ENCODE peak calls at places on chromosomes 7 and 10, in seven cellular contexts. O is uterus; S is naive thymus-derived CD4-positive, alpha-beta T cell; L is H7; Z is BJ; E is AG10803; G is NB4. M is an unnamed sample.

GRCh38 chr7:32500922-32501341 is 5.6 kb downstream of the AVL9 start:
- DNase-seq in O (no peak), S (no peak), L (no peak), Z (peak), E (peak), G (peak), M (no peak)

GRCh38 chr7:1549357-1550004 is 6.5 kb downstream of the TMEM184A start:
- DNase-seq in O (no peak), S (no peak), L (no peak), Z (no peak), E (no peak), G (no peak), M (no peak)

GRCh38 chr10:112711366-112711765 is 238.7 kb upstream of the TCF7L2 start:
- DNase-seq in O (no peak), S (no peak), L (no peak), Z (peak), E (no peak), G (no peak), M (no peak)

GRCh38 chr10:46265981-46266505 is 20.8 kb upstream of the ANTXRL start:
- DNase-seq in O (no peak), S (no peak), L (no peak), Z (no peak), E (no peak), G (no peak), M (no peak)

GRCh38 chr10:88840881-88841280 is 10.8 kb downstream of the ANKRD22 start:
- DNase-seq in O (no peak), S (no peak), L (no peak), Z (no peak), E (no peak), G (no peak), M (no peak)

GRCh38 chr7:129969881-129970446 is 17.2 kb upstream of the UBE2H start:
- DNase-seq in O (peak), S (no peak), L (no peak), Z (peak), E (peak), G (no peak), M (no peak)

GRCh38 chr7:45089314-45089891 is 634 bp upstream of the NACAD start:
- DNase-seq in O (peak), S (peak), L (peak), Z (no peak), E (peak), G (peak), M (peak)

GRCh38 chr7:95632609-95633008 is 36.3 kb upstream of the PDK4 start:
- DNase-seq in O (peak), S (no peak), L (no peak), Z (no peak), E (peak), G (no peak), M (no peak)

GRCh38 chr10:3407208-3407607 is 234.6 kb upstream of the PITRM1 start:
- DNase-seq in O (no peak), S (no peak), L (no peak), Z (no peak), E (no peak), G (no peak), M (no peak)

GRCh38 chr7:83546586-83546985 is 102.4 kb downstream of the SEMA3E start:
- DNase-seq in O (no peak), S (no peak), L (no peak), Z (no peak), E (peak), G (no peak), M (no peak)

GRCh38 chr7:47453093-47454056 is 128.5 kb downstream of the TNS3 start:
- DNase-seq in O (peak), S (no peak), L (peak), Z (peak), E (peak), G (peak), M (no peak)

DNA sequence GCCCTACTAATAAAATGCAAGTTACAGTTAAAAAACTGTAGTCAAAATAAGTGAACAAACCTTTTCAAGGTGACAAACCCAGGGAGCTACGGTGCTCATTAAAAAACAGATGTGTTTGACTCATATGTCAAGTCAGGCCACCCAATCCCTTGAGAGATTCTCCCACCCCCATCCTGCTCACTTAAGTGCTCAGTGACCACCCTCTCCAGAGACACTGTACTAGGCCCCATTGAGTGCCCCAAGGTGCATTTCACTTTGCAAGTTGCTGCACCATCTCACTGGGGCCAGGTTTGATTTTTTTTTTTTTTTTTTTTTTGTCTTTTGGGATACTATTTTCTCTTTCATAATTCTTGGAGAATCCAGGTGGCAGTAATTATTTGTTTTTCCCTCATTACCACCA is 1.9 kb downstream of the ERV3-1 start:
- DNase-seq in O (no peak), S (no peak), L (no peak), Z (no peak), E (no peak), G (peak), M (no peak)
- H3K4me3 ChIP-seq in O (no peak), S (no peak), L (no peak), Z (no peak), E (no peak), G (peak), M (no peak)

GRCh38 chr7:18509491-18509890 is 13.9 kb downstream of the HDAC9 start:
- DNase-seq in O (no peak), S (no peak), L (no peak), Z (no peak), E (no peak), G (no peak), M (no peak)
- H3K4me3 ChIP-seq in O (no peak), S (no peak), L (no peak), Z (peak), E (peak), G (no peak), M (no peak)

GRCh38 chr7:107049971-107050532 is 5.5 kb downstream of the PRKAR2B start:
- DNase-seq in O (no peak), S (no peak), L (no peak), Z (no peak), E (no peak), G (no peak), M (no peak)
- H3K4me3 ChIP-seq in O (no peak), S (no peak), L (no peak), Z (no peak), E (no peak), G (no peak), M (no peak)

GRCh38 chr7:26658080-26658697 is 206.2 kb downstream of the SKAP2 start:
- DNase-seq in O (no peak), S (no peak), L (no peak), Z (no peak), E (no peak), G (peak), M (no peak)
- H3K4me3 ChIP-seq in O (no peak), S (no peak), L (no peak), Z (no peak), E (no peak), G (no peak), M (no peak)

GRCh38 chr7:6501586-6502564 is 49.4 kb downstream of the GRID2IP start:
- DNase-seq in O (no peak), S (no peak), L (peak), Z (no peak), E (no peak), G (no peak), M (no peak)

GRCh38 chr7:6505685-6506559 is 45.3 kb downstream of the GRID2IP start:
- DNase-seq in O (no peak), S (no peak), L (peak), Z (no peak), E (no peak), G (no peak), M (no peak)

GRCh38 chr7:6497994-6498393 is 50.2 kb upstream of the DAGLB start:
- DNase-seq in O (no peak), S (no peak), L (no peak), Z (no peak), E (no peak), G (no peak), M (no peak)

GRCh38 chr7:6500691-6501090 is 50.6 kb downstream of the GRID2IP start:
- DNase-seq in O (no peak), S (no peak), L (no peak), Z (no peak), E (no peak), G (no peak), M (no peak)

DNA sequence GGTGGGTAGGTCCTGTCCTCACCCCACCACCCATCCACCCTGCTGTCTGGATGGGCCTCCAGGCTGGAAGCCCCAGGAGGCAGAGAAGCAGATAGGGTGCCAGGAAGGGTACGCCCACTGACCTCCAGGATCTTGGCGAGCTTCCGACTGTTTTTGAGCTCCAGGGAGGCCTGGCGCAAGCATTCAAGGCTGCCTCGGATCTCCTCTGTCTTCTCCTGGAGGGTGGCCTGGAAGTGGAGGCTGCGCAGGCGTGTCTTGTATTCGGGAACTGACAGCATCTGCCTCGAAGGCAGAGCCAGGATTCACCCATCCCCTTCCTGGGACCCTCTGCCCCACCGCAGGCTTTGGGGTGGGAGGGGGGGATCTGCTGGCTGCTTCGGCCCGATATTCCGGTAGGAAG is 48.4 kb downstream of the GRID2IP start:
- DNase-seq in O (no peak), S (no peak), L (no peak), Z (no peak), E (no peak), G (no peak), M (no peak)
- H3K4me3 ChIP-seq in O (peak), S (no peak), L (peak), Z (no peak), E (no peak), G (no peak), M (no peak)

GRCh38 chr10:27248215-27248614 is 7.6 kb upstream of the ACBD5 start:
- DNase-seq in O (no peak), S (no peak), L (no peak), Z (no peak), E (no peak), G (no peak), M (no peak)

GRCh38 chr10:27256299-27256698 is 15.7 kb upstream of the ACBD5 start:
- DNase-seq in O (no peak), S (no peak), L (no peak), Z (no peak), E (no peak), G (no peak), M (no peak)

GRCh38 chr10:27251554-27251953 is 11.0 kb upstream of the ACBD5 start:
- DNase-seq in O (no peak), S (no peak), L (no peak), Z (no peak), E (no peak), G (no peak), M (no peak)

GRCh38 chr10:27256790-27257189 is 16.2 kb upstream of the ACBD5 start:
- DNase-seq in O (no peak), S (no peak), L (peak), Z (no peak), E (no peak), G (no peak), M (no peak)

GRCh38 chr10:27252267-27253000 is 11.8 kb upstream of the ACBD5 start:
- DNase-seq in O (peak), S (peak), L (peak), Z (no peak), E (peak), G (no peak), M (no peak)
- H3K4me3 ChIP-seq in O (peak), S (peak), L (peak), Z (peak), E (peak), G (no peak), M (no peak)

GRCh38 chr7:105496501-105496900 is 25.6 kb downstream of the PUS7 start:
- DNase-seq in O (no peak), S (no peak), L (no peak), Z (no peak), E (peak), G (no peak), M (no peak)
- H3K4me3 ChIP-seq in O (no peak), S (no peak), L (no peak), Z (no peak), E (no peak), G (no peak), M (no peak)

DNA sequence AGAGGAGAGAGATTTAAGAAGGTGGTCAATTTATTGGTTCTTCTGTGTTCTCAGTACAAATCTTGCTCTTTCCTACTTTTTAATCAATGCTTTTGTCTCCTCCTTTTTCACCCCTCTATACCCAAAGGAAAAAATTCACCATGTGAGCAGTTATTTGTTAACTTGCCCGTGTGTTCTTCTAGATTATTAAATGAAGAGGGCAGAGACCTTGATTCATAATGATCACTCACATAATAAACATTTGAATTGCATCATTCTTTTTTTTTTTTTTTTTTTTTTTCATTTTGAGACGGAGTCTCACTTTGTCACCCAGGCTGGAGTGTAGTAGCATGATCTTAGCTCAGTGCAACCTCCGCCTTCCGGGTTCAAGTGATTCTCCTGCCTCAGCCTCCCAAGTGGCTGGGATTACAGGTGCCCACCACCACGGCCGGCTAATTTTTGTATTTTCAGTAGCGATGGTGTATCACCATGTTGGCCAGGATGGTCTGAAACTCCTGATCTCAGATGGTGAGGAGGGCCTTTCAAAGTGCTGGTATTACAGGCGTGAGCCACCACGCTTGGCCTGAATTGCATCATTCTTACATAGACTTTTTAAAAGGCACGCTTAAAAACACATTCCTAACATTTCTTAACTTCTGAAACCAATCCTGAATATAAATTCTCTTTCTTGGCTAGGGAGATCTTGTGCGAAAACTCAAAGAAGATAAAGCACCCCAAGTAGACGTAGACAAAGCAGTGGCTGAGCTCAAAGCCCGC is 3.6 kb downstream of the GARS1 start:
- DNase-seq in O (no peak), S (no peak), L (no peak), Z (no peak), E (peak), G (no peak), M (no peak)
- H3K4me3 ChIP-seq in O (no peak), S (no peak), L (no peak), Z (peak), E (peak), G (peak), M (no peak)

DNA sequence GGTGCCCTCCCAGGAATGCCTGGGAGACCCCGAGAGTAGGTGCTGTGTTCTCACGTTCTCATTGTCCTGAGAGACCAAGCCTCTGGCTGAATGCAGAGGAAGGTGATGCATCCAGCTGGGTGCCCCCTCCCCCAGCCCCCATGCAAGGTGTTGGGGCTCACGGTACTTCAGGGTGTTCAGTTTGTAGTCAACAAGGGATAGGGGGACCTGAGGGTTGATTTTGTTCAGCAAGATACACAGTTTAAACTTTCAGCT is 60.4 kb upstream of the DUSP5 start:
- DNase-seq in O (no peak), S (no peak), L (no peak), Z (no peak), E (no peak), G (no peak), M (no peak)
- H3K4me3 ChIP-seq in O (no peak), S (no peak), L (no peak), Z (no peak), E (no peak), G (no peak), M (no peak)

M was measured in Jurkat, Clone E6-1.